ENCODE peak calls at places on chromosomes 16 and 17, in five cellular contexts. D is uterus, K is ovary, G is AG04450, S is RWPE1. O is an unnamed sample.

GRCh38 chr16:88007321-88007731 is 56.1 kb downstream of the BANP start:
- DNase-seq in S (no peak), G (no peak), D (no peak), K (no peak), O (no peak)

GRCh38 chr16:13435873-13436474 is 484.0 kb upstream of the ERCC4 start:
- DNase-seq in G (no peak), S (no peak), K (no peak), D (no peak), O (no peak)

GRCh38 chr17:46770818-46771600 is 47.5 kb downstream of the WNT3 start:
- DNase-seq in G (no peak), D (peak; percentile 31), S (peak; percentile 45), K (peak; percentile 55), O (no peak)

GRCh38 chr16:51119576-51120288 is 31.3 kb downstream of the SALL1 start:
- DNase-seq in D (peak; percentile 25), K (no peak), G (no peak), S (no peak), O (no peak)

GRCh38 chr17:53472586-53472985 is 350.1 kb upstream of the KIF2B start:
- DNase-seq in G (no peak), D (no peak), K (no peak), S (peak; percentile 20), O (no peak)

GRCh38 chr16:8935989-8936388 is 27.7 kb downstream of the USP7 start:
- DNase-seq in G (no peak), K (no peak), D (no peak), S (no peak), O (no peak)

GRCh38 chr17:63356275-63356905 is 89.7 kb downstream of the CYB561 start:
- DNase-seq in D (no peak), G (peak; percentile 53), S (peak; percentile 46), K (no peak), O (peak; percentile 3)

GRCh38 chr16:53968896-53969295 is 264.9 kb downstream of the FTO start:
- DNase-seq in S (no peak), G (no peak), K (no peak), D (no peak), O (no peak)

GRCh38 chr16:53754938-53755910 is 51.3 kb downstream of the FTO start:
- DNase-seq in G (no peak), S (peak; percentile 40), D (peak; percentile 86), K (peak; percentile 51), O (peak; percentile 74)

GRCh38 chr17:50687200-50688066 is 20.3 kb downstream of the ANKRD40 start:
- DNase-seq in G (no peak), K (peak; percentile 87), D (peak; percentile 83), S (no peak), O (no peak)

GRCh38 chr17:64020068-64020766 is at the start of gene ICAM2:
- DNase-seq in K (no peak), G (no peak), S (no peak), D (peak; percentile 33), O (no peak)

GRCh38 chr16:22356930-22357634 is 17.3 kb downstream of the CDR2 start:
- DNase-seq in D (no peak), S (no peak), K (no peak), G (no peak), O (no peak)

GRCh38 chr16:68091604-68092261 is 6.6 kb downstream of the NFATC3 start:
- DNase-seq in D (no peak), K (no peak), G (no peak), S (peak; percentile 68), O (peak; percentile 94)

GRCh38 chr17:78343433-78344201 is 16.3 kb downstream of the SOCS3 start:
- DNase-seq in G (no peak), S (no peak), D (no peak), K (no peak), O (no peak)

GRCh38 chr17:75542184-75542583 is 16.7 kb downstream of the LLGL2 start:
- DNase-seq in K (no peak), D (no peak), G (no peak), S (no peak), O (no peak)

GRCh38 chr17:75544250-75544649 is 18.8 kb downstream of the LLGL2 start:
- DNase-seq in K (no peak), D (no peak), S (no peak), G (no peak), O (no peak)

GRCh38 chr17:75539969-75540729 is 14.7 kb downstream of the LLGL2 start:
- DNase-seq in D (no peak), K (no peak), G (no peak), S (no peak), O (no peak)

GRCh38 chr17:75540923-75541503 is 15.5 kb downstream of the LLGL2 start:
- DNase-seq in S (no peak), K (no peak), D (no peak), G (no peak), O (no peak)

GRCh38 chr17:75542728-75543336 is 17.3 kb downstream of the LLGL2 start:
- DNase-seq in S (no peak), K (no peak), D (no peak), G (no peak), O (no peak)
- H3K27ac ChIP-seq in S (no peak overlapping the region), K (no peak overlapping the region), D (no peak overlapping the region), G (no peak overlapping the region), O (no peak overlapping the region)

GRCh38 chr16:72317378-72317777 is 145.4 kb upstream of the PMFBP1 start:
- DNase-seq in K (no peak), G (no peak), S (no peak), D (no peak), O (no peak)
- H3K27ac ChIP-seq in K (no peak overlapping the region), G (no peak overlapping the region), S (no peak overlapping the region), D (no peak overlapping the region), O (no peak overlapping the region)

DNA sequence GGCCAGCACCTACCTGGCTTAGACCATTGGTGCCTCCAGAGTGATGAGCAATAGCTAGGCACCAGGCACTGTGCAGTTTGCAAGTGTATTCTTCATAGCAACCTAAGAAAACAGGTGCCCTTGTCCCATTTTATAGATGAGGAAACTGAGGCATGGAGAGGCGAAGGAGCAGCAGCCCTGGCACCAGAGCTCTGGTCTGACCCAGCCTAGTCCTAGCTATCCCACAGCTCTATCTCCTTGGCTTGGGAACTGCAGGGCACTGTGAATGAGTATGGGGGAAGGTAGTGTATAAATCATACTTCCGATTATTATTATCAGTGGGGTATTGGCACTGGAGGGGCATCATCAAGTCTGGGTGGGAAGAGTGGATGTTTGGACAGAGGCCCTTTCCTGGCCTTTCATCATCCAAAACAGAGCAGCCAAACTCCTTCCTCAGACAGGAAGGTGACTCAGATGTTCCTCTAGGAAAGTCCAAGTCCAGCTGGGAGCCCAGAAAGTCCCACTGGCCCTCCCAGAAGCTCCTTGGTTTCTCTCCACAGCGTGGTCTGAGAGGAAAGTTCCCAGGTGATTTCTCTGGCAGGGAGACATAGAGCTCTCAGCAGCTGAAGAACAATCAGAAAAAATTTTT is 32.0 kb upstream of the PLLP start:
- DNase-seq in S (peak; percentile 61), K (no peak), D (peak; percentile 54), G (peak; percentile 41), O (no peak)
- H3K27ac ChIP-seq in S (peak overlapping the region; percentile 74), K (no peak overlapping the region), D (peak overlapping the region; percentile 67), G (peak overlapping the region; percentile 57), O (peak overlapping the region; percentile 54)

GRCh38 chr17:73042225-73042624 is 50.3 kb downstream of the SLC39A11 start:
- DNase-seq in D (no peak), S (no peak), K (no peak), G (no peak), O (no peak)

GRCh38 chr17:73042809-73043685 is 49.4 kb downstream of the SLC39A11 start:
- DNase-seq in S (no peak), K (no peak), D (no peak), G (no peak), O (no peak)

GRCh38 chr17:73045722-73046121 is 46.8 kb downstream of the SLC39A11 start:
- DNase-seq in S (no peak), K (no peak), D (no peak), G (no peak), O (no peak)

GRCh38 chr17:73048170-73048569 is 44.3 kb downstream of the SLC39A11 start:
- DNase-seq in D (no peak), G (no peak), S (no peak), K (no peak), O (no peak)

GRCh38 chr17:73043686-73044581 is 48.6 kb downstream of the SLC39A11 start:
- DNase-seq in K (no peak), D (no peak), S (peak; percentile 35), G (peak; percentile 77), O (no peak)
- H3K27ac ChIP-seq in K (no peak overlapping the region), D (no peak overlapping the region), S (no peak overlapping the region), G (peak overlapping the region; percentile 55), O (no peak overlapping the region)

DNA sequence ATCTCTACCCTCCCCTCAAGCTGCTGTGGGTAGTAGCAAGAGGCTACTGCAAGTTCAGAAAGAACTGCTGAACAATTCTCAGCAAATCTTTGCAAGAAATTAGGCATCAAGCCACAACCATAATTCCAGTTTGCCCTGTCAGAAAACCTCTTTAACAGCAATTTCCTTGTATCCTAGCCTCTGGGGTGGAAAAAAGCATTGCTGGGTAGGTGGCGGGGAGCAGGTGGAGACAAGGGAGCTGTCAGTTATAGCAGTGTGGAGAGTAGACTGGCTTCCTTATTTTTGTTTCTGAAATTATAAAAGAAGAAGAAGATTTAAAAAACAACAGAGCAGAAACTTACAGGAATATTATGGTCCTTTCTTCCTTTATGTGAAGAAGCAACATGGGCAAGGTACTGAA is 53.6 kb downstream of the MYH10 start:
- DNase-seq in G (no peak), D (no peak), S (no peak), K (no peak), O (no peak)
- H3K27ac ChIP-seq in G (no peak overlapping the region), D (no peak overlapping the region), S (no peak overlapping the region), K (no peak overlapping the region), O (no peak overlapping the region)

DNA sequence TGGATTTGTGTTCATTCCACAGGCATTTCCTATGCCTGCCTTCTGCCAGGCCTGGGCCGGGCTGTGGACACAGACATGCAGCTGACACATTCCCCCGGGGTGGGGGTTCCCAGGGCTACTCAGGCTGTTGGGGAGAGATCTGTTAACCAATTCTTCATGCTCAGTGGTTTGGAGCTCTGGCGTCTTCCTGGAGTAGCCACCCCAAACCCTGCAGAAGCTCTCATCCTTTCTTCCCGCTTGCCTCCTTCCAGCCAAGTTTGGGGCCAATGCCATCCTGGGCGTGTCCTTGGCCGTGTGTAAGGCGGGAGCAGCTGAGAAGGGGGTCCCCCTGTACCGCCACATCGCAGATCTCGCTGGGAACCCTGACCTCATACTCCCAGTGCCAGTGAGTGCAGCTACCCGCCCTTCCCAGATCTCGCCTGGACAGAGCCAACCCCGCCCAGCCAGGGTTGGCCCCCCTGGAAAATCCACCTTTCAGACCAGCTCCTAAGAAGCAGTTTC is 2.6 kb downstream of the ENO3 start:
- DNase-seq in D (no peak), G (no peak), S (no peak), K (no peak), O (no peak)
- H3K27ac ChIP-seq in D (no peak overlapping the region), G (peak overlapping the region; percentile 73), S (peak overlapping the region; percentile 100), K (no peak overlapping the region), O (no peak overlapping the region)